ENCODE peak calls at places on chromosomes 16 and 17, in five cellular contexts. Y is IMR-90, L is GM12878, D is K562, M is SK-N-SH. J is an unnamed sample.

GRCh38 chr17:55577687-55578086 is 66.4 kb upstream of the SMIM36 start:
- DNase-seq in Y (peak; percentile 19), L (no peak), D (no peak), M (no peak), J (no peak)

GRCh38 chr17:76527430-76528111 is 9.9 kb downstream of the CYGB start:
- DNase-seq in Y (peak; percentile 80), L (no peak), D (no peak), M (peak; percentile 71), J (peak; percentile 80)

GRCh38 chr16:49055824-49056545 is 225.7 kb downstream of the CBLN1 start:
- DNase-seq in Y (no peak), L (no peak), D (no peak), M (no peak), J (no peak)

GRCh38 chr16:85157813-85158701 is 45.8 kb upstream of the CIBAR2 start:
- DNase-seq in Y (no peak), L (peak; percentile 12), D (no peak), M (peak; percentile 79), J (peak; percentile 79)

GRCh38 chr16:53848277-53848942 is 144.5 kb downstream of the FTO start:
- DNase-seq in Y (no peak), L (no peak), D (no peak), M (peak; percentile 9), J (peak; percentile 31)

GRCh38 chr17:35132099-35132498 is 10.0 kb downstream of the NLE1 start:
- DNase-seq in Y (no peak), L (no peak), D (no peak), M (no peak), J (no peak)

GRCh38 chr17:36182176-36183000 is 6.0 kb upstream of the TBC1D3B start:
- DNase-seq in Y (no peak), L (no peak), D (no peak), M (no peak), J (no peak)

GRCh38 chr17:65270932-65271700 is 133.9 kb downstream of the RGS9 start:
- DNase-seq in Y (no peak), L (no peak), D (no peak), M (no peak), J (no peak)

GRCh38 chr16:50266337-50267091 is at the start of gene ADCY7:
- DNase-seq in Y (peak; percentile 78), L (no peak), D (peak; percentile 91), M (peak; percentile 85), J (no peak)

GRCh38 chr17:79926002-79926307 is 86.7 kb upstream of the CBX4 start:
- DNase-seq in Y (no peak), L (no peak), D (no peak), M (no peak), J (no peak)

GRCh38 chr16:52496051-52496876 is 50.7 kb downstream of the TOX3 start:
- DNase-seq in Y (no peak), L (no peak), D (no peak), M (no peak), J (peak; percentile 97)

GRCh38 chr17:35121315-35121714 is at the start of gene FNDC8:
- DNase-seq in Y (no peak), L (no peak), D (no peak), M (no peak), J (no peak)

GRCh38 chr16:24610421-24610765 is 71.0 kb downstream of the RBBP6 start:
- DNase-seq in Y (peak; percentile 1), L (no peak), D (no peak), M (no peak), J (no peak)

GRCh38 chr17:78414178-78415162 is 36.0 kb downstream of the PGS1 start:
- DNase-seq in Y (no peak), L (no peak), D (no peak), M (no peak), J (no peak)

GRCh38 chr17:4247361-4247980 is 16.3 kb downstream of the ANKFY1 start:
- DNase-seq in Y (no peak), L (no peak), D (no peak), M (no peak), J (no peak)

GRCh38 chr16:1983053-1983543 is 895 bp upstream of the GFER start:
- DNase-seq in Y (no peak), L (no peak), D (no peak), M (no peak), J (no peak)

GRCh38 chr17:22128723-22129122 is 436.4 kb downstream of the KCNJ18 start:
- DNase-seq in Y (no peak), L (no peak), D (no peak), M (no peak), J (no peak)

GRCh38 chr17:50141750-50142119 is 8.7 kb downstream of the PPP1R9B start:
- DNase-seq in Y (no peak), L (no peak), D (no peak), M (no peak), J (no peak)

GRCh38 chr17:73647767-73648542 is 3.7 kb upstream of the SDK2 start:
- DNase-seq in Y (no peak), L (no peak), D (no peak), M (no peak), J (no peak)

GRCh38 chr17:7393613-7394451 is 493 bp downstream of the PLSCR3 start:
- DNase-seq in Y (no peak), L (no peak), D (peak; percentile 52), M (peak; percentile 74), J (no peak)

GRCh38 chr17:66578781-66579489 is 256.0 kb upstream of the CACNG5 start:
- DNase-seq in Y (no peak), L (no peak), D (no peak), M (no peak), J (no peak)
- TF ChIP-seq MXI1 in Y (no peak), L (no peak), D (no peak), M (no peak), J (no peak)

GRCh38 chr16:86257546-86257945 is 252.8 kb upstream of the FOXF1 start:
- DNase-seq in Y (no peak), L (no peak), D (no peak), M (no peak), J (no peak)

GRCh38 chr16:86258713-86259112 is 251.6 kb upstream of the FOXF1 start:
- DNase-seq in Y (peak; percentile 89), L (no peak), D (no peak), M (no peak), J (no peak)

GRCh38 chr16:86261379-86261778 is 248.9 kb upstream of the FOXF1 start:
- DNase-seq in Y (peak; percentile 38), L (peak; percentile 3), D (peak; percentile 22), M (no peak), J (no peak)

GRCh38 chr16:86256995-86257394 is 253.3 kb upstream of the FOXF1 start:
- DNase-seq in Y (no peak), L (no peak), D (no peak), M (no peak), J (no peak)

DNA sequence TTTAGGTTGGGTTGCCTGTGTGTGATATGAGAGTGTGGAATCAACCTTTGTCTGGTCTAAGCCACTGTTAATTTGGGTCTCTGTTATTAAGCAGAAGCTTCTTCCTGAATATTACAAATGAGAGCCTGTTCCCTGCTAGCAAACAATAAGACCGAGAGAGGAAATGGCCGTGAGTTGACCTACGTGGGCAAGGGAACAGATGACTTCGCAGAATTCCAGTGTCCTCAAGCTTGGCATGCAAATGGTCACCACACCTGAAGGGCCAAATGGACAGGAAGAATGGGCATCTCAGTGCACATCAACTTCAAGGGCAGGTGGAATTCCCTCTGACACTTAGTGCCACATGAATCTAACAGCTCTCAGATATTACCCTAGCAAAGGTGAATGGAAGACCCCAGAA is 250.8 kb upstream of the FOXF1 start:
- DNase-seq in Y (no peak), L (no peak), D (no peak), M (no peak), J (no peak)
- TF ChIP-seq MXI1 in Y (no peak), L (no peak), D (no peak), M (no peak), J (no peak)

GRCh38 chr16:12449374-12449773 is 354.3 kb downstream of the CPPED1 start:
- DNase-seq in Y (no peak), L (no peak), D (no peak), M (no peak), J (no peak)
- TF ChIP-seq MXI1 in Y (no peak), L (no peak), D (no peak), M (no peak), J (no peak)

GRCh38 chr16:89199241-89200123 is 855 bp downstream of the SLC22A31 start:
- DNase-seq in Y (no peak), L (no peak), D (no peak), M (no peak), J (no peak)
- TF ChIP-seq MXI1 in Y (no peak), L (no peak), D (no peak), M (no peak), J (no peak)

GRCh38 chr16:57500578-57501111 is 14.4 kb upstream of the DOK4 start:
- DNase-seq in Y (no peak), L (no peak), D (no peak), M (peak; percentile 69), J (no peak)

GRCh38 chr16:57503366-57503765 is 17.1 kb upstream of the DOK4 start:
- DNase-seq in Y (no peak), L (no peak), D (no peak), M (no peak), J (no peak)

GRCh38 chr16:57504001-57504400 is 17.7 kb upstream of the DOK4 start:
- DNase-seq in Y (no peak), L (no peak), D (no peak), M (peak; percentile 77), J (no peak)

GRCh38 chr16:57501492-57501891 is 15.2 kb upstream of the DOK4 start:
- DNase-seq in Y (no peak), L (no peak), D (no peak), M (no peak), J (no peak)

GRCh38 chr16:57502048-57502775 is 15.9 kb upstream of the DOK4 start:
- DNase-seq in Y (no peak), L (no peak), D (no peak), M (no peak), J (no peak)
- TF ChIP-seq MXI1 in Y (no peak), L (no peak), D (no peak), M (no peak), J (no peak)

DNA sequence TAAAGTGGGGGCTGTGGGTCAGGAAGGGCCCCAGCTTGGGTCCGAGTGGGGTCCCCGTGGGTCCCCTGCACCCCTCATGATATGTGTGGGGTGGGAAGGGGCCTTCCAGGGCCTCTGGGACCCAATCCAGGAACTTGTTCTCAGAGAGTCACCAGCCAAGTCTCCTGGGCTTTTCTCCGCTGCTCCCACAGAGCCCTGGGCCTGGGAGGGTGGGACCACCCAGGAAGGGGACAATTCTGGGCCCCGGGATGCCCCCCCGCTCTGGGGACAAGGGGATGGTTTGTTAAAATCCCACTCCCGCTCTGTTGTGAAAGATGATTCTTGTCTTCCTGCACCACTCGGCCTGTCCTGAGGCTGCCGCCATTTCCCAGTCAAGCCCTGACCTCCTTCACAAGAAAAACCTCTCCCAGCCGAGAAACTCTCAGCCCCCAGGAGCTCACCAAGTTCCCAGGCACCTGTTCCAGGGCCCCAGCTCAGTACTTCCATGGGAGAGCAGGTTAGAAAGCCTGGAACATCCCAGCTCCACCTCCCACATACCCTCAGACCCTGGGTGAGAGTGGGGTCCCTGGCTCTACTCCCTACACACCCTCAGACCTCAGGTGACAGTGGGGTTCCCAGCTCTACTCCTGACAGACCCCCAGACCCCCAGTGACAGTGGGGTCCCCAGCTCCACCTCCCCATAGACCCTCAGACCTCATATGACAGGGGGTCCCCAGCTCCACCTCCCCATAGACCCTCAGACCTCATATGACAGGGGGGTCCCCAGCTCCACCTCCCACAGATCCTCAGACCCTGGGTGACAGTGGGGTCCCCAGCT is 75.1 kb downstream of the METRNL start:
- DNase-seq in Y (no peak), L (no peak), D (no peak), M (no peak), J (no peak)
- TF ChIP-seq MXI1 in Y (no peak), L (no peak), D (no peak), M (no peak), J (no peak)

J was measured in HepG2.